ENCODE peak calls at places on chromosomes 1 and 21, in five cellular contexts. J is K562, A is SK-N-SH, G is HCT116, S is HepG2. M is an unnamed sample.

GRCh38 chr1:83102630-83103071 is 896.3 kb downstream of the TTLL7 start:
- DNase-seq in S (no peak), J (no peak), A (no peak), G (no peak), M (no peak)

GRCh38 chr1:201614262-201615015 is 75.5 kb downstream of the NAV1 start:
- DNase-seq in G (no peak), J (peak), S (no peak), A (no peak), M (peak)

GRCh38 chr1:33316601-33317000 is 4.3 kb downstream of the A3GALT2 start:
- DNase-seq in J (no peak), S (no peak), A (no peak), G (no peak), M (no peak)

GRCh38 chr1:56824956-56825355 is 5.8 kb upstream of the FYB2 start:
- DNase-seq in J (no peak), A (no peak), S (no peak), G (no peak), M (no peak)

GRCh38 chr1:65179148-65179547 is 31.1 kb downstream of the AK4 start:
- DNase-seq in S (no peak), A (no peak), G (no peak), J (no peak), M (no peak)

GRCh38 chr1:234874291-234875288 is 254.0 kb downstream of the TOMM20 start:
- DNase-seq in S (peak), J (peak), A (no peak), G (no peak), M (peak)

GRCh38 chr21:24826822-24827221 is 780.5 kb downstream of the MRPL39 start:
- DNase-seq in S (no peak), J (no peak), A (no peak), G (no peak), M (no peak)

GRCh38 chr1:184753608-184754478 is 815 bp downstream of the EDEM3 start:
- DNase-seq in A (no peak), G (no peak), J (peak), S (peak), M (peak)

GRCh38 chr1:109502368-109502851 is 7.1 kb downstream of the AMIGO1 start:
- DNase-seq in G (no peak), A (no peak), S (no peak), J (peak), M (no peak)

GRCh38 chr1:98940680-98941079 is 64.0 kb downstream of the PLPPR5 start:
- DNase-seq in A (no peak), S (no peak), J (peak), G (no peak), M (no peak)

GRCh38 chr1:202365092-202365815 is 16.8 kb downstream of the PPP1R12B start:
- DNase-seq in S (no peak), J (no peak), A (no peak), G (no peak), M (no peak)

GRCh38 chr1:6448749-6449631 is 17.0 kb downstream of the TNFRSF25 start:
- DNase-seq in J (peak), A (peak), S (peak), G (no peak), M (no peak)

GRCh38 chr1:223667484-223668182 is 2.1 kb upstream of the CAPN8 start:
- DNase-seq in S (no peak), A (no peak), G (no peak), J (no peak), M (no peak)

GRCh38 chr1:20530901-20531300 is 21.5 kb upstream of the FAM43B start:
- DNase-seq in S (no peak), J (no peak), A (no peak), G (no peak), M (no peak)

GRCh38 chr1:6348511-6349191 is 44.9 kb downstream of the ACOT7 start:
- DNase-seq in J (no peak), G (no peak), S (no peak), A (no peak), M (no peak)

GRCh38 chr1:24228312-24228711 is 41.2 kb upstream of the IFNLR1 start:
- DNase-seq in J (no peak), S (no peak), G (no peak), A (no peak), M (no peak)

GRCh38 chr1:153217212-153217611 is at the start of gene PRR9:
- DNase-seq in A (no peak), S (no peak), J (peak), G (no peak), M (no peak)

GRCh38 chr21:28872218-28872617 is 120.5 kb downstream of the LTN1 start:
- DNase-seq in A (no peak), J (no peak), G (no peak), S (no peak), M (no peak)

GRCh38 chr21:34926784-34927548 is 122.1 kb downstream of the RUNX1 start:
- DNase-seq in S (peak), G (no peak), A (no peak), J (peak), M (no peak)

GRCh38 chr1:10980841-10981727 is 31.4 kb upstream of the TARDBP start:
- DNase-seq in A (no peak), S (no peak), J (no peak), G (no peak), M (no peak)

GRCh38 chr21:18153063-18153462 is 91.6 kb upstream of the CHODL start:
- DNase-seq in S (no peak), A (no peak), J (no peak), G (no peak), M (no peak)

GRCh38 chr1:9591669-9592509 is 3.2 kb downstream of the TMEM201 start:
- DNase-seq in A (peak), G (no peak), S (no peak), J (no peak), M (no peak)
- TF ChIP-seq JUND in A (no peak), G (no peak), S (no peak), J (no peak), M (no peak)

DNA sequence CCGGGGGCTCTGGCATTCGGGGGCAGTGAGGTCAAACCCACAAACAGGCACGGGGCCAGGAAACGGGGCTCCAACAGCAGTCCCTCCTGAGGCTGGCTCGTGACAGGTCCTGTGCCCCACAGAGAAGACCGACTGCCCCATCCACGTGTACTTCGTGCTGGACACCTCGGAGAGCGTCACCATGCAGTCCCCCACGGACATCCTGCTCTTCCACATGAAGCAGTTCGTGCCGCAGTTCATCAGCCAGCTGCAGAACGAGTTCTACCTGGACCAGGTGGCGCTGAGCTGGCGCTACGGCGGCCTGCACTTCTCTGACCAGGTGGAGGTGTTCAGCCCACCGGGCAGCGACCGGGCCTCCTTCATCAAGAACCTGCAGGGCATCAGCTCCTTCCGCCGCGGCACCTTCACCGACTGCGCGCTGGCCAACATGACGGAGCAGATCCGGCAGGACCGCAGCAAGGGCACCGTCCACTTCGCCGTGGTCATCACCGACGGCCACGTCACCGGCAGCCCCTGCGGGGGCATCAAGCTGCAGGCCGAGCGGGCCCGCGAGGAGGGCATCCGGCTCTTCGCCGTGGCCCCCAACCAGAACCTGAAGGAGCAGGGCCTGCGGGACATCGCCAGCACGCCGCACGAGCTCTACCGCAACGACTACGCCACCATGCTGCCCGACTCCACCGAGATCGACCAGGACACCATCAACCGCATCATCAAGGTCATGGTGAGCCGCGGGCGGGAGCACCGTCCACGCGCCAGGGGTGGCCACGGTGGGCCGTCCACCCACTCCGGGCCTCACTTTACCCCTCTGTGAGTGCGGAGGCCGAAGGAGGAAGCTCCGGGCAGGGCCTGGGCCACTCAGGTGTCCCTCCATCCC is 14.2 kb downstream of the COL6A2 start:
- DNase-seq in A (peak), J (no peak), S (no peak), G (no peak), M (no peak)
- TF ChIP-seq JUND in A (no peak), J (no peak), S (no peak), G (no peak), M (no peak)

GRCh38 chr1:178498896-178499675 is 2.3 kb upstream of the CLEC20A start:
- DNase-seq in J (no peak), G (no peak), A (no peak), S (no peak), M (no peak)
- TF ChIP-seq JUND in J (no peak), G (no peak), A (no peak), S (no peak), M (no peak)

GRCh38 chr1:12529640-12530174 is 88.3 kb downstream of the DHRS3 start:
- DNase-seq in J (no peak), G (no peak), S (no peak), A (no peak), M (no peak)
- TF ChIP-seq JUND in J (no peak), G (no peak), S (no peak), A (no peak), M (no peak)

GRCh38 chr1:113109908-113110554 is 37.0 kb downstream of the LRIG2 start:
- DNase-seq in A (peak), J (peak), S (no peak), G (no peak), M (no peak)
- TF ChIP-seq JUND in A (no peak), J (no peak), S (no peak), G (no peak), M (no peak)

GRCh38 chr1:43066578-43066977 is 105.5 kb downstream of the EBNA1BP2 start:
- DNase-seq in J (no peak), A (no peak), S (no peak), G (no peak), M (no peak)

GRCh38 chr1:43067233-43067745 is 104.8 kb downstream of the EBNA1BP2 start:
- DNase-seq in J (no peak), A (no peak), G (no peak), S (no peak), M (no peak)

GRCh38 chr1:43069481-43070050 is 102.5 kb downstream of the EBNA1BP2 start:
- DNase-seq in A (no peak), S (peak), J (no peak), G (no peak), M (no peak)

GRCh38 chr1:43068911-43069310 is 103.2 kb downstream of the EBNA1BP2 start:
- DNase-seq in S (no peak), J (no peak), A (no peak), G (no peak), M (no peak)

GRCh38 chr1:43067856-43068751 is 104.0 kb downstream of the EBNA1BP2 start:
- DNase-seq in S (no peak), G (no peak), J (no peak), A (peak), M (no peak)
- TF ChIP-seq JUND in S (no peak), G (no peak), J (no peak), A (no peak), M (no peak)

GRCh38 chr1:174447866-174448530 is at the start of gene GPR52:
- DNase-seq in J (no peak), A (no peak), G (no peak), S (no peak), M (no peak)

GRCh38 chr1:174448964-174449363 is 1.2 kb downstream of the GPR52 start:
- DNase-seq in J (no peak), S (no peak), A (no peak), G (no peak), M (no peak)

GRCh38 chr1:174448531-174448883 is 743 bp downstream of the GPR52 start:
- DNase-seq in J (no peak), S (no peak), G (no peak), A (no peak), M (no peak)

GRCh38 chr1:174445351-174445750 is 2.4 kb upstream of the GPR52 start:
- DNase-seq in J (no peak), S (no peak), G (no peak), A (no peak), M (no peak)

GRCh38 chr1:174445817-174446216 is 1.9 kb upstream of the GPR52 start:
- DNase-seq in G (no peak), A (no peak), S (no peak), J (no peak), M (no peak)
- TF ChIP-seq JUND in G (no peak), A (no peak), S (no peak), J (no peak), M (no peak)

M was measured in T47D.